ENCODE peak calls at places on chromosomes 12 and 14, in eight cellular contexts. V is uterus, D is tibial artery, X is neural progenitor cell, E is adrenal gland, M is psoas muscle, N is stomach, J is pancreas. R is an unnamed sample. For H3K4me1, the result is how much of the 10 kb centered on the place peaks cover.

GRCh38 chr12:46693034-46693433 is 132.8 kb downstream of the SLC38A4 start:
- DNase-seq in J (no peak), M (no peak), E (no peak), D (no peak), X (no peak), V (no peak), N (no peak), R (no peak)

GRCh38 chr12:30795660-30796507 is 41.1 kb upstream of the CAPRIN2 start:
- DNase-seq in X (peak), D (peak), E (peak), V (peak), J (peak), M (peak), N (peak), R (peak)

GRCh38 chr12:68538722-68539614 is 71.7 kb upstream of the RAP1B start:
- DNase-seq in N (peak), X (peak), J (no peak), M (peak), V (peak), D (peak), E (peak), R (peak)

GRCh38 chr14:52279405-52279804 is 11.9 kb downstream of the PTGDR start:
- DNase-seq in V (no peak), N (no peak), D (no peak), X (no peak), M (no peak), J (no peak), E (no peak), R (no peak)

GRCh38 chr12:75366629-75367028 is 24.3 kb upstream of the GLIPR1L2 start:
- DNase-seq in E (no peak), X (no peak), M (no peak), V (no peak), D (no peak), N (no peak), J (no peak), R (no peak)

GRCh38 chr14:104879201-104879982 is 14.3 kb downstream of the CEP170B start:
- DNase-seq in N (no peak), J (no peak), V (no peak), X (no peak), D (no peak), E (no peak), M (peak), R (peak)

GRCh38 chr12:107598906-107599305 is 86.7 kb upstream of the PWP1 start:
- DNase-seq in X (no peak), N (no peak), J (no peak), D (no peak), V (no peak), E (no peak), M (no peak), R (no peak)

GRCh38 chr14:95774265-95775160 is 60.6 kb upstream of the TCL1A start:
- DNase-seq in J (peak), X (peak), N (peak), V (peak), E (peak), M (no peak), D (peak), R (no peak)

GRCh38 chr14:75286313-75286712 is 7.7 kb downstream of the FOS start:
- DNase-seq in X (no peak), N (no peak), E (no peak), D (no peak), M (peak), V (no peak), J (no peak), R (peak)

GRCh38 chr14:32908487-32909084 is 30.1 kb upstream of the NPAS3 start:
- DNase-seq in J (no peak), X (no peak), N (no peak), E (no peak), V (no peak), M (no peak), D (no peak), R (no peak)

GRCh38 chr12:102249073-102249854 is 51.6 kb upstream of the PMCH start:
- DNase-seq in D (no peak), X (no peak), M (no peak), J (no peak), N (no peak), E (no peak), V (no peak), R (no peak)

DNA sequence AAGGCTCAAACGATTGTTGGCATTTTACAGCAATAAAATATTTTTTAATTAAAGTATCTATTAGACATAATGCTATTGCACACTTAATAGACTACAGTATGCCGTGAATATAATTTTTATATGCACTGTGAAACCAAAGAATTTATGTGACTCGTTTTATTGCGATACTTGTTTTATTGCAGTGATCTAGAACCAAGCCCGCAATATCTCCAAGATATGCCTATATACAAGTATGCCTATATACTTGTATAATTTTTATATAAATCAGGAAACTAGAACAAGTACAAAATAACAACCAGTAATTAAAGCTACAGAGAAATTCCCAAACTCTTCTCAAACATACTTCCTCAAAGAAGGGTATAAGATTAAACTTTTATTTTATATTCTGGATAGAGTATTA is 31.3 kb downstream of the EEA1 start:
- DNase-seq in J (no peak), D (no peak), E (no peak), N (no peak), X (no peak), V (no peak), M (no peak), R (no peak)
- H3K4me1 ChIP-seq in J (under half), D (under half), E (under half), N (under half), X (under half), V (under half), M (half or more), R (half or more)

GRCh38 chr14:24327303-24327702 is 7.6 kb downstream of the ADCY4 start:
- DNase-seq in D (no peak), V (no peak), J (no peak), E (no peak), X (no peak), N (no peak), M (no peak), R (no peak)
- H3K4me3 ChIP-seq in D (no peak), V (no peak), J (no peak), E (no peak), X (no peak), N (no peak), M (no peak), R (no peak)

GRCh38 chr14:89844508-89844907 is 110.0 kb downstream of the EFCAB11 start:
- DNase-seq in E (no peak), V (no peak), X (no peak), N (no peak), D (no peak), M (no peak), J (no peak), R (no peak)

GRCh38 chr14:89848165-89848564 is 106.4 kb downstream of the EFCAB11 start:
- DNase-seq in X (no peak), V (no peak), D (no peak), J (no peak), M (no peak), N (no peak), E (no peak), R (no peak)

GRCh38 chr14:89842852-89843251 is 111.7 kb downstream of the EFCAB11 start:
- DNase-seq in X (no peak), E (no peak), M (no peak), D (no peak), V (no peak), J (no peak), N (no peak), R (no peak)

GRCh38 chr14:89841855-89842254 is 112.7 kb downstream of the EFCAB11 start:
- DNase-seq in D (no peak), V (no peak), E (no peak), M (no peak), N (no peak), X (no peak), J (no peak), R (no peak)

GRCh38 chr14:89845346-89845745 is 109.2 kb downstream of the EFCAB11 start:
- DNase-seq in V (no peak), N (no peak), X (no peak), M (no peak), D (no peak), E (no peak), J (no peak), R (no peak)
- TF ChIP-seq CTCF in V (no peak), N (no peak), X (no peak), M (no peak), D (no peak), E (no peak), J (no peak), R (no peak)

GRCh38 chr12:104133861-104134260 is 4.1 kb downstream of the NFYB start:
- DNase-seq in M (no peak), E (no peak), V (no peak), J (no peak), X (no peak), D (no peak), N (no peak), R (no peak)
- H3K4me1 ChIP-seq in M (half or more), E (half or more), V (under half), J (under half), X (under half), D (under half), N (half or more), R (half or more)

DNA sequence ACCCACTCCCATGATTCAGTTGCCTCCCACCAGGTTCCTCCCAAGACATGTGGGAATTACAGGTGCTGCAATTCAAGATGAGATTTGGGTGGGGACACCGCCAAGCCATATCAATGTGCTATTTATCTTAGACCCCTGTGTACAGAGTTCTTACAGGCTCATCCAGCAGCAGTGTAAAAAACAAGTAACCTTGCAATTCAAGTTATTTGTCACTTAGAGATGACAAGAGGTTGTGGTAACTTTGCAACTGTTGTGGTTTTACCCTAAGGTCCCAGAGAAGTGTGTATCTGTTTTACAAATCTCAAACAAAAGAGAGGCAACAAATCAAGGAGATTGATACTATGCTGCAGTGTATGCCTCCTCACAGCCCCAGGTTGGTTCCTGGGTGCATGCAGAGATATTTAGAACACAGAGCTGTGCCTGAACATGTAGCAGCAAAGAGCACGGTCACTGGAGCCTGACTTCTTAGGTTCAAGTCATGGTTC is 11.5 kb upstream of the HELB start:
- DNase-seq in E (no peak), M (no peak), V (no peak), D (no peak), N (no peak), J (no peak), X (no peak), R (no peak)
- H3K4me3 ChIP-seq in E (no peak), M (no peak), V (no peak), D (no peak), N (no peak), J (no peak), X (no peak), R (no peak)

GRCh38 chr12:24230061-24230460 is 280.6 kb upstream of the SOX5 start:
- DNase-seq in X (peak), V (no peak), N (no peak), D (no peak), E (no peak), M (no peak), J (no peak), R (no peak)
- TF ChIP-seq CTCF in X (no peak), V (no peak), N (no peak), D (no peak), E (no peak), M (no peak), J (no peak), R (no peak)